ENCODE peak calls at places on chromosomes 7 and 10, in seven cellular contexts. C, D, T, K, G, F and M are unnamed samples.

GRCh38 chr7:90178592-90179279 is 24.5 kb downstream of the STEAP1 start:
- DNase-seq in C (no peak), D (no peak), T (no peak), K (no peak), G (no peak), F (no peak), M (no peak)

GRCh38 chr7:80247144-80247543 is 112.5 kb downstream of the GNAI1 start:
- DNase-seq in C (no peak), D (no peak), T (no peak), K (no peak), G (no peak), F (no peak), M (no peak)

GRCh38 chr7:50665403-50666123 is 100.4 kb upstream of the DDC start:
- DNase-seq in C (peak; percentile 62), D (no peak), T (no peak), K (no peak), G (no peak), F (no peak), M (no peak)

GRCh38 chr10:127254276-127254675 is 57.9 kb upstream of the INSYN2A start:
- DNase-seq in C (no peak), D (no peak), T (no peak), K (no peak), G (no peak), F (no peak), M (peak; percentile 29)

GRCh38 chr10:117914330-117914729 is 132.4 kb downstream of the RAB11FIP2 start:
- DNase-seq in C (no peak), D (no peak), T (no peak), K (no peak), G (no peak), F (no peak), M (no peak)

GRCh38 chr10:97267671-97268070 is 24.8 kb downstream of the ARHGAP19 start:
- DNase-seq in C (no peak), D (no peak), T (no peak), K (no peak), G (no peak), F (no peak), M (no peak)

GRCh38 chr10:128087884-128088695 is 38.1 kb downstream of the MKI67 start:
- DNase-seq in C (no peak), D (no peak), T (no peak), K (no peak), G (no peak), F (no peak), M (no peak)

GRCh38 chr10:58647770-58648169 is 135.1 kb downstream of the BICC1 start:
- DNase-seq in C (no peak), D (no peak), T (no peak), K (no peak), G (no peak), F (no peak), M (no peak)

GRCh38 chr10:104046651-104047050 is 39.0 kb downstream of the COL17A1 start:
- DNase-seq in C (no peak), D (no peak), T (no peak), K (peak; percentile 50), G (no peak), F (no peak), M (no peak)

GRCh38 chr10:42979730-42980467 is 97.0 kb upstream of the RET start:
- DNase-seq in C (no peak), D (no peak), T (no peak), K (no peak), G (peak; percentile 17), F (no peak), M (no peak)

GRCh38 chr7:74207586-74207985 is 2.2 kb upstream of the LAT2 start:
- DNase-seq in C (no peak), D (no peak), T (no peak), K (no peak), G (no peak), F (no peak), M (no peak)

GRCh38 chr10:74842301-74842700 is 15.9 kb downstream of the KAT6B start:
- DNase-seq in C (no peak), D (no peak), T (no peak), K (no peak), G (no peak), F (no peak), M (no peak)

GRCh38 chr10:23139677-23140076 is 44.3 kb downstream of the MSRB2 start:
- DNase-seq in C (no peak), D (no peak), T (no peak), K (no peak), G (no peak), F (no peak), M (no peak)

GRCh38 chr7:158586499-158587191 is 978 bp downstream of the PTPRN2 start:
- DNase-seq in C (no peak), D (no peak), T (no peak), K (no peak), G (peak; percentile 18), F (no peak), M (no peak)

GRCh38 chr7:42185726-42186125 is 51.3 kb downstream of the GLI3 start:
- DNase-seq in C (no peak), D (no peak), T (no peak), K (no peak), G (no peak), F (no peak), M (no peak)

GRCh38 chr7:73822319-73823173 is 8.2 kb upstream of the CLDN4 start:
- DNase-seq in C (peak; percentile 78), D (no peak), T (no peak), K (no peak), G (peak; percentile 33), F (no peak), M (no peak)

GRCh38 chr10:100883322-100883821 is 29.4 kb upstream of the SLF2 start:
- DNase-seq in C (no peak), D (peak; percentile 39), T (no peak), K (no peak), G (no peak), F (no peak), M (no peak)

GRCh38 chr7:143487566-143487965 is 9.9 kb downstream of the TAS2R41 start:
- DNase-seq in C (peak; percentile 43), D (peak; percentile 67), T (peak; percentile 61), K (peak; percentile 63), G (peak; percentile 78), F (peak; percentile 59), M (no peak)

GRCh38 chr10:132110713-132111112 is 45.0 kb downstream of the JAKMIP3 start:
- DNase-seq in C (no peak), D (no peak), T (peak; percentile 13), K (peak; percentile 44), G (peak; percentile 18), F (peak; percentile 1), M (no peak)

GRCh38 chr7:47384755-47385475 is 197.0 kb downstream of the TNS3 start:
- DNase-seq in C (no peak), D (peak; percentile 43), T (no peak), K (no peak), G (no peak), F (no peak), M (no peak)
- H3K27me3 ChIP-seq in C (no peaks in the 10 kb centered on the region), D (no peaks in the 10 kb centered on the region), T (no peaks in the 10 kb centered on the region), K (no peaks in the 10 kb centered on the region), G (no peaks in the 10 kb centered on the region), F (no peaks in the 10 kb centered on the region), M (no peaks in the 10 kb centered on the region)

DNA sequence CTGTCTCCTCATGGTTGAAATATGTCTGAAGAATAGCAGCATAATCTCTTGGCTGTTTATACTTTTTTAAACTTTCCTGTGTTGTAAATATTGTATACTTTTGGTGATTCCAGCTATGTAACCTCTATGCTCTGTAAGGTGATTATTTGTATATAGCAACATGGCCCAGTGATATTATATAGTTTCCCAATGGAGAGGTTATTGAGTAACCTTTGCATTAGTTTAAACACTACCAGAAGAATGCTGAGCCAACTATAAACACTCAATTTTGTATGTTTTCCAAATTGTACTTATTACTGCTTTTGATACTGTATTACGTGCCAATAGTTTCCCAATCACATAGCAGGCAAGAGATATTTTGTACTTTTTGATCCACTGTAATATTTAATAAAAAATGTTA is 172.1 kb downstream of the RTKN2 start:
- DNase-seq in C (no peak), D (no peak), T (no peak), K (no peak), G (no peak), F (no peak), M (no peak)
- H3K4me3 ChIP-seq in C (no peak overlapping the region), D (no peak overlapping the region), T (no peak overlapping the region), K (no peak overlapping the region), G (no peak overlapping the region), F (no peak overlapping the region), M (no peak overlapping the region)

GRCh38 chr7:39406464-39406863 is 159.7 kb upstream of the YAE1 start:
- DNase-seq in C (no peak), D (no peak), T (no peak), K (no peak), G (no peak), F (no peak), M (no peak)

GRCh38 chr7:39410582-39410981 is 155.6 kb upstream of the YAE1 start:
- DNase-seq in C (no peak), D (no peak), T (no peak), K (no peak), G (no peak), F (no peak), M (no peak)

GRCh38 chr7:39405591-39405990 is 160.6 kb upstream of the YAE1 start:
- DNase-seq in C (no peak), D (no peak), T (no peak), K (no peak), G (no peak), F (no peak), M (no peak)

GRCh38 chr7:39404910-39405309 is 161.3 kb upstream of the YAE1 start:
- DNase-seq in C (no peak), D (no peak), T (no peak), K (no peak), G (no peak), F (no peak), M (no peak)

GRCh38 chr7:39407139-39407538 is 159.1 kb upstream of the YAE1 start:
- DNase-seq in C (no peak), D (no peak), T (no peak), K (no peak), G (no peak), F (no peak), M (no peak)
- H3K27me3 ChIP-seq in C (peaks cover 13% of the 10 kb centered on the region), D (no peaks in the 10 kb centered on the region), T (no peaks in the 10 kb centered on the region), K (no peaks in the 10 kb centered on the region), G (no peaks in the 10 kb centered on the region), F (no peaks in the 10 kb centered on the region), M (no peaks in the 10 kb centered on the region)

GRCh38 chr7:100053201-100053600 is 3.6 kb downstream of the ZSCAN21 start:
- DNase-seq in C (peak; percentile 32), D (no peak), T (no peak), K (no peak), G (no peak), F (no peak), M (no peak)

GRCh38 chr7:100049441-100050291 is at the start of gene ZSCAN21:
- DNase-seq in C (peak; percentile 90), D (peak; percentile 93), T (peak; percentile 90), K (peak; percentile 85), G (peak; percentile 83), F (peak; percentile 87), M (peak; percentile 96)

GRCh38 chr7:100044719-100045118 is 4.9 kb upstream of the ZSCAN21 start:
- DNase-seq in C (no peak), D (no peak), T (no peak), K (no peak), G (no peak), F (no peak), M (no peak)

GRCh38 chr7:100051611-100052010 is 2.0 kb downstream of the ZSCAN21 start:
- DNase-seq in C (no peak), D (no peak), T (no peak), K (no peak), G (no peak), F (no peak), M (no peak)

DNA sequence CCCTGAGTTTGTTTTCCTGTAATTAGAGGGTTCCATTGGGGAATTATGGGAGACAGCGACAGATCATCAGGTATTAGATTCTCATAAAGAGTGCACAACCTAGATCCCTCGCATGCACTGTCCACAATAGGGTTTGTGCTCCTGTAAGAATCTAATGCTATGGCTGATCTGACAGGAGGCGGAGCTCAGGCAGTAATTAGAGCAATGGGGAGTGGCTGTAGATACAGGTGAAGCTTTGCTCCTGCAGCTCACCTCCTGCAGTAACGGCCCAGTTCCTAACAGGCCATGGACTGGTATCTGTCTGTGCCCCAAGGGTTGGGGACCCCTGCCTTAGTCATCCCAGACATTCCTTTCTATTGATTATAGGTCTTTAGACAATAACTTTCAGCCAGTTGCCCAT is 894 bp upstream of the ZSCAN21 start:
- DNase-seq in C (no peak), D (no peak), T (no peak), K (no peak), G (no peak), F (no peak), M (no peak)
- H3K4me3 ChIP-seq in C (peak overlapping the region; percentile 94), D (no peak overlapping the region), T (no peak overlapping the region), K (peak overlapping the region; percentile 77), G (no peak overlapping the region), F (no peak overlapping the region), M (no peak overlapping the region)